ENCODE peak calls at places on chromosome 20, in four cellular contexts. One of them, this sample, is unnamed.

GRCh38 chr20:47293524-47294157 is 62.9 kb downstream of the ZMYND8 start:
- DNase-seq in SIG-M5: no peak
- DNase-seq in COLO829: no peak
- DNase-seq in Peyer's patch: no peak
- DNase-seq in this sample: no peak

GRCh38 chr20:57514273-57514751 is 10.6 kb downstream of the CTCFL start:
- DNase-seq in Peyer's patch: peak
- DNase-seq in SIG-M5: no peak
- DNase-seq in COLO829: peak
- DNase-seq in this sample: no peak

GRCh38 chr20:25453035-25453810 is 45.8 kb downstream of the GINS1 start:
- DNase-seq in SIG-M5: no peak
- DNase-seq in Peyer's patch: no peak
- DNase-seq in COLO829: peak
- DNase-seq in this sample: no peak

GRCh38 chr20:25319241-25320034 is 71.2 kb downstream of the ABHD12 start:
- DNase-seq in SIG-M5: no peak
- DNase-seq in COLO829: no peak
- DNase-seq in Peyer's patch: no peak
- DNase-seq in this sample: no peak

GRCh38 chr20:60984666-60985065 is 267.4 kb upstream of the CDH4 start:
- DNase-seq in COLO829: no peak
- DNase-seq in Peyer's patch: no peak
- DNase-seq in SIG-M5: no peak
- DNase-seq in this sample: no peak

GRCh38 chr20:36273414-36274247 is 32.5 kb upstream of the DLGAP4 start:
- DNase-seq in SIG-M5: no peak
- DNase-seq in Peyer's patch: no peak
- DNase-seq in COLO829: peak
- DNase-seq in this sample: no peak

GRCh38 chr20:36604952-36605308 is 649 bp upstream of the RAB5IF start:
- DNase-seq in Peyer's patch: peak
- DNase-seq in SIG-M5: no peak
- DNase-seq in COLO829: no peak
- DNase-seq in this sample: peak

GRCh38 chr20:51365670-51366069 is 176.8 kb downstream of the NFATC2 start:
- DNase-seq in COLO829: no peak
- DNase-seq in Peyer's patch: no peak
- DNase-seq in SIG-M5: no peak
- DNase-seq in this sample: no peak

GRCh38 chr20:9038791-9039190 is 30.1 kb upstream of the PLCB4 start:
- DNase-seq in Peyer's patch: no peak
- DNase-seq in SIG-M5: no peak
- DNase-seq in COLO829: no peak
- DNase-seq in this sample: no peak

This sample was measured in T-helper 22 cell.